ENCODE peak calls at places on chromosomes 3 and 15, in nine cellular contexts. A is mammary epithelial cell, D is A549, M is adrenal gland, L is PC-3, T is endothelial cell of umbilical vein, Q is neural progenitor cell, I is AG04450, P is lower lobe of right lung. G is an unnamed sample.

GRCh38 chr3:160451602-160452001 is 2.0 kb upstream of the TRIM59 start:
- DNase-seq in I (no peak), D (no peak), P (no peak), T (no peak), M (no peak), L (peak; percentile 45), A (no peak), Q (no peak), G (no peak)

GRCh38 chr3:152496286-152496685 is 227.6 kb downstream of the MBNL1 start:
- DNase-seq in T (peak; percentile 9), I (no peak), A (no peak), M (no peak), D (no peak), P (no peak), L (no peak), Q (peak; percentile 7), G (no peak)

GRCh38 chr3:110420158-110420641 is 651.4 kb upstream of the NECTIN3 start:
- DNase-seq in T (peak; percentile 94), D (peak; percentile 3), L (peak; percentile 94), I (peak; percentile 55), P (no peak), M (no peak), A (peak; percentile 51), Q (no peak), G (no peak)

GRCh38 chr3:150078983-150079739 is 108.5 kb upstream of the PFN2 start:
- DNase-seq in P (no peak), T (no peak), M (no peak), Q (no peak), A (peak; percentile 87), L (peak; percentile 91), I (peak; percentile 62), D (no peak), G (no peak)

GRCh38 chr3:112813723-112814171 is 32.9 kb downstream of the CD200R1L start:
- DNase-seq in T (peak; percentile 37), D (no peak), P (peak; percentile 51), M (no peak), A (no peak), Q (no peak), I (no peak), L (no peak), G (peak; percentile 28)

GRCh38 chr3:50503504-50503903 is at the start of gene CACNA2D2:
- DNase-seq in I (no peak), T (no peak), D (peak; percentile 33), P (peak; percentile 77), L (peak; percentile 54), M (peak; percentile 22), A (peak; percentile 14), Q (peak; percentile 92), G (peak; percentile 28)

GRCh38 chr3:165455360-165455759 is 259.2 kb upstream of the SLITRK3 start:
- DNase-seq in D (no peak), A (no peak), M (no peak), I (no peak), L (no peak), Q (no peak), P (no peak), T (no peak), G (no peak)

GRCh38 chr3:13124631-13125030 is 51.4 kb upstream of the IQSEC1 start:
- DNase-seq in Q (no peak), T (no peak), A (no peak), P (peak; percentile 40), I (no peak), D (no peak), L (no peak), M (no peak), G (peak; percentile 50)

GRCh38 chr15:48544816-48545215 is 100.7 kb downstream of the FBN1 start:
- DNase-seq in L (no peak), D (no peak), P (no peak), Q (no peak), M (no peak), I (no peak), T (no peak), A (no peak), G (no peak)

GRCh38 chr3:128228366-128228910 is 75.2 kb downstream of the EEFSEC start:
- DNase-seq in A (no peak), D (no peak), P (no peak), Q (no peak), M (no peak), T (no peak), I (no peak), L (no peak), G (no peak)
- H3K4me3 ChIP-seq in A (no peak overlapping the region), D (no peak overlapping the region), P (no peak overlapping the region), Q (no peak overlapping the region), M (no peak overlapping the region), T (no peak overlapping the region), I (no peak overlapping the region), L (no peak overlapping the region), G (no peak overlapping the region)

GRCh38 chr3:41683666-41684350 is 278.1 kb downstream of the ULK4 start:
- DNase-seq in Q (no peak), L (peak; percentile 43), D (no peak), A (peak; percentile 63), P (no peak), I (no peak), T (no peak), M (no peak), G (no peak)
- H3K27ac ChIP-seq in Q (no peak overlapping the region), L (no peak overlapping the region), D (peak overlapping the region; percentile 63), A (peak overlapping the region; percentile 71), P (no peak overlapping the region), I (no peak overlapping the region), T (no peak overlapping the region), M (no peak overlapping the region), G (no peak overlapping the region)

GRCh38 chr3:22922317-22922716 is 280.8 kb upstream of the UBE2E2 start:
- DNase-seq in I (no peak), Q (peak; percentile 10), A (peak; percentile 5), P (no peak), T (peak; percentile 6), M (no peak), L (peak; percentile 71), D (peak; percentile 12), G (no peak)
- TF ChIP-seq CTCF in I (peak; percentile 36), Q (peak; percentile 53), A (peak; percentile 46), P (no peak), T (no peak), M (no peak), L (peak; percentile 74), D (peak; percentile 14), G (no peak)

GRCh38 chr3:127560051-127560787 is 30.3 kb downstream of the TPRA1 start:
- DNase-seq in D (no peak), M (no peak), T (no peak), P (no peak), L (no peak), Q (no peak), A (no peak), I (no peak), G (no peak)
- H3K4me3 ChIP-seq in D (no peak overlapping the region), M (no peak overlapping the region), T (no peak overlapping the region), P (no peak overlapping the region), L (no peak overlapping the region), Q (no peak overlapping the region), A (no peak overlapping the region), I (no peak overlapping the region), G (no peak overlapping the region)

DNA sequence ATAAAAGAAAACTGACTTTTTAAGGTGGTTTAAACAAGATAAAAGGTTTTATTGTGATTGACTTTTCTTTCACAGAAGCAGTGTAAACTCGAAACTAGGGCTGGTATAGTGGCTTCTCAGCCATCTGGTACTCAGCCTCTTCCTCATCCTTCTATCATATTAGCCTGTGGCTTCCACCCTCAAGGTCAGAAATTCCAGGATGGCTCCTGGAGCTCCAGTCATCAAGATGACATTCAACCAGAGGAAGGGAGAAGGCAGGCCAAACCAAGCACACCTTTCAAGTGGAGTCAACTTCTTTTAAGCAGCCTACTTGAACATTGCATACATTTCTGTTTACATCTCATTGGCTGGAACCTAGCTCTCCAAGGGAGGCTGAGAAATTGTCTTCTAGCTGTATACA is 1.3 kb upstream of the MESD start:
- DNase-seq in M (no peak), L (no peak), A (no peak), Q (no peak), I (no peak), T (no peak), P (no peak), D (no peak), G (no peak)
- H3K27ac ChIP-seq in M (peak overlapping the region; percentile 35), L (no peak overlapping the region), A (no peak overlapping the region), Q (no peak overlapping the region), I (no peak overlapping the region), T (no peak overlapping the region), P (peak overlapping the region; percentile 25), D (no peak overlapping the region), G (peak overlapping the region; percentile 89)